ENCODE peak calls at places on chromosomes 12 and 14, in nine cellular contexts. W is stimulated activated CD8-positive, alpha-beta memory T cell treated with anti-CD3 and anti-CD28 coated beads, Interleukin-12 subunit alpha, Interleukin-12 subunit beta, amount 100 ng/mL, for 1 hour; V is ACHN; H is cortex of kidney; T is activated CD4-positive, alpha-beta T cell treated with anti-CD3 and anti-CD28 coated beads for 1 hour; Q is NCI-H1092 treated with DMSO at 0.1 percent for 48 hours; A is frontal cortex; S is cardiac septum; I is RPMI7951. O is an unnamed sample.

GRCh38 chr12:92133795-92134637 is 11.6 kb downstream of the BTG1 start:
- DNase-seq in A (no peak), I (peak), Q (no peak), V (peak), T (no peak), H (no peak), W (no peak), S (no peak), O (no peak)

GRCh38 chr12:48017496-48017895 is 13.2 kb upstream of the COL2A1 start:
- DNase-seq in H (no peak), Q (no peak), T (no peak), W (no peak), S (no peak), V (no peak), I (no peak), A (no peak), O (no peak)

GRCh38 chr14:74085047-74085637 is 386 bp downstream of the LIN52 start:
- DNase-seq in Q (peak), A (peak), I (peak), T (no peak), W (no peak), H (no peak), V (peak), S (no peak), O (no peak)

GRCh38 chr14:65622703-65623102 is 210.2 kb downstream of the FUT8 start:
- DNase-seq in H (no peak), A (no peak), Q (no peak), I (no peak), T (no peak), S (no peak), V (no peak), W (no peak), O (no peak)

GRCh38 chr12:105317942-105318614 is 12.4 kb upstream of the C12orf75 start:
- DNase-seq in V (peak), W (no peak), Q (peak), S (no peak), H (no peak), I (peak), A (no peak), T (no peak), O (no peak)

GRCh38 chr12:49105504-49106120 is 5.0 kb downstream of the LMBR1L start:
- DNase-seq in H (no peak), Q (no peak), I (no peak), S (no peak), W (no peak), V (no peak), T (no peak), A (no peak), O (peak)

GRCh38 chr14:91866061-91866460 is 1.3 kb downstream of the TC2N start:
- DNase-seq in A (no peak), H (no peak), Q (no peak), W (no peak), I (peak), S (no peak), T (no peak), V (no peak), O (no peak)

GRCh38 chr12:114316076-114316475 is 89.9 kb downstream of the TBX5 start:
- DNase-seq in H (no peak), A (no peak), T (no peak), S (no peak), Q (no peak), W (no peak), V (peak), I (peak), O (peak)

GRCh38 chr12:80698847-80699542 is 8.4 kb upstream of the MYF6 start:
- DNase-seq in T (no peak), W (no peak), Q (no peak), H (no peak), A (no peak), V (no peak), S (no peak), I (no peak), O (no peak)

GRCh38 chr14:105071942-105072341 is 6.7 kb upstream of the GPR132 start:
- DNase-seq in Q (no peak), S (no peak), A (no peak), I (no peak), H (no peak), V (no peak), T (no peak), W (no peak), O (no peak)

GRCh38 chr12:92363295-92364146 is 217.9 kb upstream of the BTG1 start:
- DNase-seq in I (peak), H (no peak), T (peak), S (no peak), V (no peak), W (peak), A (no peak), Q (no peak), O (peak)

GRCh38 chr12:1916396-1917171 is 1.9 kb downstream of the CACNA2D4 start:
- DNase-seq in A (peak), V (no peak), S (peak), T (no peak), H (no peak), Q (peak), W (no peak), I (no peak), O (peak)

GRCh38 chr12:12716151-12716844 is 870 bp upstream of the CDKN1B start:
- DNase-seq in S (no peak), A (no peak), V (peak), W (no peak), H (no peak), T (no peak), I (no peak), Q (peak), O (no peak)

GRCh38 chr14:100522616-100523021 is 64.6 kb downstream of the BEGAIN start:
- DNase-seq in Q (no peak), A (no peak), W (no peak), T (no peak), H (no peak), V (no peak), I (no peak), S (no peak), O (peak)

GRCh38 chr14:101475468-101476257 is 85.6 kb upstream of the DIO3 start:
- DNase-seq in H (no peak), V (peak), Q (no peak), I (peak), A (peak), S (peak), W (no peak), T (peak), O (no peak)

GRCh38 chr14:100806386-100806785 is 19.5 kb upstream of the MEG3 start:
- DNase-seq in A (no peak), I (no peak), W (no peak), H (no peak), Q (no peak), S (no peak), V (no peak), T (no peak), O (no peak)

GRCh38 chr12:78473561-78473960 is 391.0 kb upstream of the SYT1 start:
- DNase-seq in W (no peak), V (no peak), S (no peak), A (no peak), Q (no peak), I (no peak), H (no peak), T (no peak), O (no peak)

GRCh38 chr12:93154096-93154728 is 223.5 kb upstream of the NUDT4 start:
- DNase-seq in T (no peak), V (no peak), W (no peak), S (no peak), H (no peak), A (no peak), Q (no peak), I (no peak), O (no peak)

GRCh38 chr12:1691123-1692007 is 495 bp downstream of the ADIPOR2 start:
- DNase-seq in V (peak), W (peak), H (no peak), I (peak), A (no peak), S (no peak), T (peak), Q (peak), O (peak)

GRCh38 chr14:105859717-105860614 is 333.6 kb downstream of the TMEM121 start:
- DNase-seq in V (no peak), I (no peak), H (no peak), S (peak), W (no peak), Q (no peak), A (no peak), T (peak), O (no peak)

GRCh38 chr12:108765289-108765764 is 34.0 kb upstream of the CORO1C start:
- DNase-seq in H (no peak), V (no peak), T (no peak), A (no peak), Q (no peak), I (no peak), W (no peak), S (no peak), O (no peak)

GRCh38 chr14:88698651-88699050 is 94.1 kb downstream of the EML5 start:
- DNase-seq in H (no peak), V (no peak), A (no peak), S (no peak), W (no peak), I (no peak), T (no peak), Q (no peak), O (no peak)

GRCh38 chr14:91883770-91884169 is 16.4 kb upstream of the TC2N start:
- DNase-seq in S (no peak), V (no peak), Q (no peak), H (no peak), W (no peak), A (no peak), I (no peak), T (no peak), O (peak)

GRCh38 chr12:105983622-105984325 is 155.0 kb downstream of the NUAK1 start:
- DNase-seq in I (peak), H (no peak), W (no peak), A (no peak), S (no peak), T (no peak), Q (no peak), V (no peak), O (no peak)

GRCh38 chr12:67410667-67411067 is 141.5 kb downstream of the CAND1 start:
- DNase-seq in V (no peak), A (no peak), S (no peak), T (no peak), I (no peak), H (no peak), Q (no peak), W (no peak), O (no peak)

GRCh38 chr12:123397400-123397799 is 13.5 kb downstream of the KMT5A start:
- DNase-seq in I (no peak), A (no peak), V (no peak), S (no peak), H (no peak), W (no peak), T (no peak), Q (no peak), O (no peak)

GRCh38 chr12:121214855-121215745 is 5.2 kb downstream of the P2RX4 start:
- DNase-seq in Q (no peak), A (no peak), I (peak), H (no peak), T (no peak), S (no peak), W (no peak), V (peak), O (no peak)

O was measured in heart left ventricle.